ENCODE peak calls at places on chromosomes 4 and X, in seven cellular contexts. Z is right cardiac atrium; X is activated T-cell treated with anti-CD3 and anti-CD28 coated beads, Interleukin-2, amount 50 U/mL, for 72 hours; P is T-helper 17 cell; J is SK-N-SH treated with all-trans-retinoic acid at 6 μM for 48 hours; H is upper lobe of left lung; N is pancreas. T is an unnamed sample.

GRCh38 chrX:45447995-45448394 is 247.3 kb upstream of the DIPK2B start:
- ATAC-seq in Z (no peak), X (peak), P (no peak), J (peak), H (no peak), N (no peak), T (no peak)

GRCh38 chr4:2172627-2173231 is 69.2 kb downstream of the HAUS3 start:
- ATAC-seq in Z (no peak), X (peak), P (peak), J (no peak), H (no peak), N (no peak), T (no peak)

GRCh38 chr4:150970685-150971151 is 44.4 kb downstream of the LRBA start:
- ATAC-seq in Z (no peak), X (peak), P (no peak), J (no peak), H (no peak), N (no peak), T (no peak)

GRCh38 chr4:99736846-99737245 is 79.2 kb upstream of the C4orf54 start:
- ATAC-seq in Z (no peak), X (no peak), P (no peak), J (no peak), H (no peak), N (peak), T (no peak)

GRCh38 chrX:1435241-1435900 is 17.3 kb downstream of the ASMTL start:
- ATAC-seq in Z (peak), X (no peak), P (no peak), J (no peak), H (peak), N (no peak), T (no peak)

GRCh38 chrX:3713937-3714434 is 537 bp upstream of the PRKX start:
- ATAC-seq in Z (no peak), X (peak), P (no peak), J (peak), H (no peak), N (peak), T (no peak)

GRCh38 chr4:152063301-152064235 is 302.8 kb upstream of the GATB start:
- ATAC-seq in Z (peak), X (peak), P (peak), J (peak), H (no peak), N (no peak), T (no peak)

GRCh38 chrX:110310896-110311295 is 7.0 kb downstream of the AMMECR1 start:
- ATAC-seq in Z (no peak), X (peak), P (peak), J (no peak), H (no peak), N (no peak), T (no peak)

GRCh38 chr4:42673084-42673429 is 16.2 kb upstream of the ATP8A1 start:
- ATAC-seq in Z (peak), X (peak), P (no peak), J (peak), H (peak), N (peak), T (peak)

GRCh38 chr4:176566769-176567168 is 226.0 kb downstream of the VEGFC start:
- ATAC-seq in Z (no peak), X (no peak), P (no peak), J (no peak), H (no peak), N (no peak), T (no peak)

GRCh38 chrX:39619182-39620009 is 478.4 kb downstream of the BCOR start:
- ATAC-seq in Z (no peak), X (no peak), P (no peak), J (no peak), H (peak), N (peak), T (no peak)

GRCh38 chr4:120009731-120010130 is 56.9 kb downstream of the MAD2L1 start:
- ATAC-seq in Z (no peak), X (peak), P (no peak), J (no peak), H (no peak), N (no peak), T (no peak)

GRCh38 chr4:55393461-55394320 is 2.1 kb upstream of the TMEM165 start:
- ATAC-seq in Z (no peak), X (no peak), P (no peak), J (no peak), H (no peak), N (no peak), T (no peak)

GRCh38 chr4:40804598-40804997 is 54.8 kb downstream of the NSUN7 start:
- ATAC-seq in Z (no peak), X (no peak), P (no peak), J (no peak), H (no peak), N (no peak), T (no peak)

GRCh38 chrX:40012039-40012799 is 85.5 kb downstream of the BCOR start:
- ATAC-seq in Z (no peak), X (peak), P (peak), J (no peak), H (no peak), N (peak), T (no peak)

GRCh38 chr4:152380919-152381318 is 155.0 kb downstream of the FBXW7 start:
- ATAC-seq in Z (no peak), X (no peak), P (no peak), J (no peak), H (no peak), N (no peak), T (no peak)

GRCh38 chr4:158856852-158857251 is 88.0 kb downstream of the FNIP2 start:
- ATAC-seq in Z (peak), X (peak), P (peak), J (peak), H (no peak), N (peak), T (peak)

GRCh38 chrX:39493168-39493567 is 604.6 kb downstream of the BCOR start:
- ATAC-seq in Z (no peak), X (no peak), P (no peak), J (no peak), H (no peak), N (no peak), T (no peak)

GRCh38 chr4:1207603-1208265 is 35.4 kb upstream of the SPON2 start:
- ATAC-seq in Z (peak), X (no peak), P (no peak), J (peak), H (peak), N (peak), T (peak)

GRCh38 chrX:38061335-38061734 is 55.0 kb downstream of the SYTL5 start:
- ATAC-seq in Z (no peak), X (no peak), P (no peak), J (peak), H (no peak), N (peak), T (no peak)

GRCh38 chr4:176549161-176549865 is 229.5 kb downstream of the SPCS3 start:
- ATAC-seq in Z (no peak), X (no peak), P (no peak), J (peak), H (no peak), N (no peak), T (no peak)

T was measured in gastroesophageal sphincter.